ENCODE peak calls at places on chromosomes 6 and 20, in nine cellular contexts. R, A, X, H, V, F, W, K and J are unnamed samples. For H3K4me1, the result is how much of the 10 kb centered on the place peaks cover.

GRCh38 chr20:22583773-22584629 is at the start of gene FOXA2:
- DNase-seq in R (no peak), A (peak), X (peak), H (peak), V (no peak), F (no peak), W (no peak), K (peak), J (no peak)

GRCh38 chr6:21769405-21769851 is 175.9 kb downstream of the SOX4 start:
- DNase-seq in R (peak), A (no peak), X (no peak), H (no peak), V (no peak), F (peak), W (peak), K (no peak), J (no peak)

GRCh38 chr6:12288844-12289654 is 1.1 kb upstream of the EDN1 start:
- DNase-seq in R (peak), A (peak), X (peak), H (peak), V (no peak), F (peak), W (peak), K (no peak), J (peak)

GRCh38 chr6:52317841-52318581 is 33.5 kb upstream of the MCM3 start:
- DNase-seq in R (peak), A (peak), X (no peak), H (no peak), V (no peak), F (peak), W (no peak), K (peak), J (no peak)

GRCh38 chr6:7442467-7442866 is 52.9 kb downstream of the RIOK1 start:
- DNase-seq in R (no peak), A (no peak), X (no peak), H (no peak), V (no peak), F (no peak), W (no peak), K (no peak), J (no peak)

GRCh38 chr20:62286493-62287064 is 16.2 kb upstream of the ADRM1 start:
- DNase-seq in R (no peak), A (no peak), X (no peak), H (no peak), V (no peak), F (no peak), W (no peak), K (no peak), J (no peak)

GRCh38 chr6:40931927-40932326 is 107.1 kb downstream of the UNC5CL start:
- DNase-seq in R (no peak), A (no peak), X (no peak), H (no peak), V (no peak), F (peak), W (no peak), K (no peak), J (no peak)

GRCh38 chr6:148423601-148424270 is 81.1 kb downstream of the SASH1 start:
- DNase-seq in R (no peak), A (no peak), X (no peak), H (no peak), V (no peak), F (peak), W (no peak), K (no peak), J (no peak)

GRCh38 chr20:611047-611842 is 1.1 kb upstream of the TCF15 start:
- DNase-seq in R (no peak), A (no peak), X (no peak), H (no peak), V (no peak), F (no peak), W (no peak), K (no peak), J (no peak)

GRCh38 chr6:83314693-83315092 is 116.2 kb downstream of the ME1 start:
- DNase-seq in R (no peak), A (no peak), X (no peak), H (no peak), V (no peak), F (no peak), W (no peak), K (no peak), J (no peak)

GRCh38 chr6:85126448-85127178 is 323.3 kb upstream of the NT5E start:
- DNase-seq in R (peak), A (peak), X (no peak), H (peak), V (no peak), F (peak), W (peak), K (no peak), J (no peak)

GRCh38 chr6:25027221-25027916 is 91.6 kb upstream of the RIPOR2 start:
- DNase-seq in R (no peak), A (no peak), X (peak), H (no peak), V (no peak), F (no peak), W (no peak), K (no peak), J (no peak)

GRCh38 chr6:139538366-139538765 is 163.9 kb upstream of the CITED2 start:
- DNase-seq in R (no peak), A (no peak), X (no peak), H (no peak), V (no peak), F (no peak), W (no peak), K (no peak), J (no peak)

GRCh38 chr6:151065027-151065815 is 174.5 kb upstream of the AKAP12 start:
- DNase-seq in R (no peak), A (no peak), X (no peak), H (peak), V (no peak), F (no peak), W (no peak), K (peak), J (no peak)

GRCh38 chr20:47380481-47380880 is 24.0 kb upstream of the ZMYND8 start:
- DNase-seq in R (no peak), A (no peak), X (no peak), H (no peak), V (no peak), F (peak), W (no peak), K (no peak), J (no peak)

GRCh38 chr6:137307163-137307851 is 88.1 kb upstream of the IFNGR1 start:
- DNase-seq in R (no peak), A (no peak), X (no peak), H (no peak), V (peak), F (no peak), W (no peak), K (no peak), J (no peak)

GRCh38 chr6:85641916-85642773 is 541 bp downstream of the SYNCRIP start:
- DNase-seq in R (peak), A (no peak), X (peak), H (no peak), V (peak), F (peak), W (peak), K (peak), J (peak)

GRCh38 chr20:36109251-36109947 is 45.1 kb upstream of the EPB41L1 start:
- DNase-seq in R (no peak), A (no peak), X (no peak), H (no peak), V (no peak), F (peak), W (no peak), K (no peak), J (no peak)

GRCh38 chr20:40654876-40655275 is 34.2 kb downstream of the MAFB start:
- DNase-seq in R (peak), A (no peak), X (no peak), H (no peak), V (no peak), F (no peak), W (no peak), K (no peak), J (peak)

GRCh38 chr6:39300739-39301138 is 13.5 kb downstream of the KCNK17 start:
- DNase-seq in R (no peak), A (no peak), X (no peak), H (no peak), V (no peak), F (no peak), W (no peak), K (no peak), J (no peak)

GRCh38 chr6:80148220-80148619 is 41.7 kb downstream of the BCKDHB start:
- DNase-seq in R (no peak), A (no peak), X (no peak), H (no peak), V (no peak), F (no peak), W (no peak), K (no peak), J (no peak)

GRCh38 chr6:114061116-114061515 is 90.2 kb upstream of the HDAC2 start:
- DNase-seq in R (no peak), A (no peak), X (no peak), H (no peak), V (no peak), F (no peak), W (no peak), K (no peak), J (no peak)

GRCh38 chr6:142242269-142242668 is 59.5 kb upstream of the ADGRG6 start:
- DNase-seq in R (no peak), A (no peak), X (no peak), H (no peak), V (no peak), F (peak), W (no peak), K (no peak), J (no peak)

GRCh38 chr6:152552616-152553209 is 84.4 kb downstream of the SYNE1 start:
- DNase-seq in R (peak), A (peak), X (peak), H (peak), V (no peak), F (peak), W (peak), K (no peak), J (no peak)

GRCh38 chr6:28709478-28710349 is 184.0 kb downstream of the GPX5 start:
- DNase-seq in R (no peak), A (peak), X (no peak), H (peak), V (no peak), F (no peak), W (no peak), K (no peak), J (no peak)

GRCh38 chr6:107644513-107644912 is 154.6 kb downstream of the SOBP start:
- DNase-seq in R (no peak), A (no peak), X (no peak), H (no peak), V (no peak), F (no peak), W (no peak), K (no peak), J (no peak)

GRCh38 chr6:49939993-49940498 is 23.9 kb downstream of the DEFB114 start:
- DNase-seq in R (no peak), A (no peak), X (no peak), H (no peak), V (no peak), F (no peak), W (no peak), K (no peak), J (no peak)

GRCh38 chr6:119110601-119111548 is 32.4 kb upstream of the FAM184A start:
- DNase-seq in R (peak), A (no peak), X (no peak), H (no peak), V (no peak), F (peak), W (peak), K (no peak), J (no peak)

GRCh38 chr20:38779247-38780097 is 26.0 kb upstream of the PPP1R16B start:
- DNase-seq in R (no peak), A (no peak), X (no peak), H (no peak), V (no peak), F (no peak), W (no peak), K (no peak), J (no peak)

GRCh38 chr6:97203343-97203742 is 79.7 kb downstream of the MMS22L start:
- DNase-seq in R (no peak), A (no peak), X (no peak), H (no peak), V (no peak), F (peak), W (no peak), K (no peak), J (no peak)

GRCh38 chr6:112043032-112044007 is 10.6 kb upstream of the CCN6 start:
- DNase-seq in R (peak), A (peak), X (peak), H (peak), V (peak), F (peak), W (peak), K (peak), J (peak)
- TF ChIP-seq POLR2A in R (no peak), A (peak), X (no peak), H (peak), V (no peak), F (peak), W (no peak), K (no peak), J (no peak)

DNA sequence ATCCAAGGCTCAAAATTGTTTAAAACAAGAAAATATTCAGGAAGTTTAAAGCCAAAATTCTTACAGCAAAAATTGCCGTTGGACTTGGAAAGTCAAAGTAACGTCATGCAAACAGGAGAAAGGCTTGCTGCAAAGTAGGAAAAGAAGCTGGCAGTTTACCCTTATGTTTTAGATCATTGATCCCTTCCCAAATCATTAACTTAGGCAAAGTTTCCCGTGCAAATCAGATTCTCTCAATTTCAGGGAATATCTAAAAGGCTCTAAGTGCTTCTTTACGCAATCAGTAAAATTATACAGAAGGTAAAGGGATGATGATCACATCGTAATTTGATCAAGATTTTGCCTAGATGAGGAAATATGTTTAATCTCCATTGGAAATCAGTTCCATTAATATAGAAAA is 197.5 kb downstream of the ALDH8A1 start:
- DNase-seq in R (no peak), A (no peak), X (no peak), H (no peak), V (no peak), F (no peak), W (no peak), K (no peak), J (no peak)
- TF ChIP-seq CTCF in R (no peak), A (no peak), X (no peak), H (no peak), V (no peak), F (no peak), W (no peak), K (no peak), J (no peak)

GRCh38 chr6:41939091-41939847 is 2.3 kb downstream of the CCND3 start:
- DNase-seq in R (peak), A (no peak), X (peak), H (peak), V (no peak), F (peak), W (peak), K (no peak), J (no peak)
- H3K4me1 ChIP-seq in R (under half), A (half or more), X (half or more), H (under half), V (half or more), F (under half), W (under half), K (under half), J (under half)

DNA sequence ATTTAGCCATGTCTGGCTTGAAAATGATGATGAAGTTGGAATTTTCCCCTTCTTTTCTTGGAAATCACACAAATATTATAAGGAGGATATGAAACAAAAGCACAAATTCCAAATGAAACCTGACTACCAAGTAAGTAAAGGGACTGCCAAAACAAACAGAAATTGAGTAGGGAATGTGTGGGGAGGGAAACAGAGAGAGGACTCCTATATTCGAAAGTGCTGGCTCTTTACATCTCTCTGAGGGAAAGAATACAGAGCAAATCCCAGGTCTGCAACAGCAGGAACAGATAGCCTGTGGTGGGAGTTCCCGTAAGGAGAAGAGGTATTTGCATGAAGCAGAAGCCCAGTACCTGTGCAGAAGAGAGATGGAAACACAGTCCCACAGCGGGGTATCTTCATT is 583.7 kb downstream of the EPM2A start:
- DNase-seq in R (no peak), A (no peak), X (no peak), H (no peak), V (no peak), F (peak), W (no peak), K (no peak), J (no peak)
- TF ChIP-seq POLR2A in R (no peak), A (no peak), X (no peak), H (no peak), V (no peak), F (no peak), W (no peak), K (no peak), J (no peak)

GRCh38 chr20:33235696-33236095 is at the start of gene BPIFA1:
- DNase-seq in R (no peak), A (no peak), X (no peak), H (no peak), V (no peak), F (no peak), W (no peak), K (no peak), J (no peak)

GRCh38 chr20:33234050-33234449 is 1.7 kb upstream of the BPIFA1 start:
- DNase-seq in R (no peak), A (no peak), X (no peak), H (no peak), V (no peak), F (no peak), W (no peak), K (no peak), J (no peak)

GRCh38 chr20:33232486-33233072 is 3.2 kb upstream of the BPIFA1 start:
- DNase-seq in R (no peak), A (no peak), X (no peak), H (no peak), V (no peak), F (no peak), W (no peak), K (no peak), J (no peak)

GRCh38 chr20:33231237-33231636 is 4.6 kb upstream of the BPIFA1 start:
- DNase-seq in R (no peak), A (no peak), X (no peak), H (no peak), V (no peak), F (no peak), W (no peak), K (no peak), J (no peak)

GRCh38 chr20:33233129-33233774 is 2.5 kb upstream of the BPIFA1 start:
- DNase-seq in R (no peak), A (no peak), X (no peak), H (peak), V (no peak), F (no peak), W (no peak), K (no peak), J (no peak)
- TF ChIP-seq CTCF in R (no peak), A (no peak), X (no peak), H (peak), V (no peak), F (no peak), W (no peak), K (no peak), J (no peak)

GRCh38 chr6:42393339-42393738 is 58.4 kb downstream of the TRERF1 start:
- DNase-seq in R (no peak), A (no peak), X (peak), H (no peak), V (no peak), F (no peak), W (no peak), K (no peak), J (no peak)

GRCh38 chr6:42392871-42393270 is 58.9 kb downstream of the TRERF1 start:
- DNase-seq in R (peak), A (no peak), X (peak), H (no peak), V (no peak), F (no peak), W (no peak), K (no peak), J (no peak)

GRCh38 chr6:42394881-42395620 is 56.7 kb downstream of the TRERF1 start:
- DNase-seq in R (no peak), A (no peak), X (no peak), H (no peak), V (no peak), F (no peak), W (no peak), K (no peak), J (no peak)

GRCh38 chr6:42396720-42397119 is 55.0 kb downstream of the TRERF1 start:
- DNase-seq in R (no peak), A (no peak), X (no peak), H (no peak), V (no peak), F (no peak), W (no peak), K (no peak), J (no peak)

DNA sequence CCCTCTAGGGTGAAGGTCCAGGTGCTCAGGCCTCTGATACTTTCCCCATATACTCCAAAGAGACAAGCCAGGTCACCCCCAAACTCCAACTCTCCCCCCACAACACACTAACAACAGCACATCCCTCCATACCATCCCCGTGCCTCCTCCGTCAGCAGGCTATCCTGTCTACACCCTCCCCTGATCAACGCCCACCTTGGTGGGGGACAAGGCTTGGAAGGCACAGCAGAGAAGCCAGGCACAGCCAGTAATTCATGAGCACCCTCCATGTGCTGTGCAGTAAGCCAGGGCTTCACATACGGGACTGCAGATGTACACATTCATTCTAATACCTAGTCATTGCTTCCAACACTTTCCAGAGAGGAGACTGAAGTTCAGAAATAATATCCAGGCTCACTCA is 57.6 kb downstream of the TRERF1 start:
- DNase-seq in R (no peak), A (no peak), X (no peak), H (no peak), V (no peak), F (no peak), W (no peak), K (no peak), J (no peak)
- H3K4me1 ChIP-seq in R (under half), A (under half), X (under half), H (under half), V (under half), F (under half), W (under half), K (under half), J (under half)

DNA sequence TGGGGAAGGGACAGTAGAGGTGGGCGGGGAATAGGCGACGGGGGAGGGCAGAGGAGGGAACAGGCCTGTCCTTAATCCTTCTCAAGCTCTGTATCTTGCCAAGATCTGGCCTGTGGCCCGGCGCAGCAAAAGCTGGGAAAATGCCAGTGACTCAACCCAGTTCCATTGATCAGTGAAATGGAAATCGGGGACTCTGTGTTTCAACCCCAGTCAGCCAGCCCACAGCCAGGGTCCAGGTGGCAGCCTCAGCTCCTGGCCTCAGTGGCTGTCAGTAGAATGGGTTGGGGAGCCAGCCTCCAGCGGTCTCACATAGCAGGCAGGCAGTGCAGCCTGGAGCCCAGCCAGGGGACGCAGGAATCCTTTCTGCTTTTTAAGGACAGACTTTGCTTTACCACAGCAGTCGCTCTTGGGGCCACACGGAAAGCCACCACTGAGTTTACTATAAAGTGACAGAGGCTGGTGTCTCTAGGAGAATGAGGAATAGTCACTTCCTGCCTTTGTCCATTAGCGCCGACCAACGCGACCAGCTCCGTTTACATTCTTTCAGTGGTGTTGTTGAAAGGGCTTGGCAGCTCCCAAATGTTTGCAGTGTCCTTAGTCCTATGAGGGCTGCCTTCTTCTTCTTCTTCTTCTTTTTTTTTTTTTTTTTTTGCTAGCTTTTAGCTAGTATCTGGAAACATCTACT is 128.1 kb downstream of the RIN2 start:
- DNase-seq in R (no peak), A (peak), X (peak), H (no peak), V (no peak), F (peak), W (no peak), K (peak), J (peak)
- TF ChIP-seq POLR2A in R (no peak), A (peak), X (no peak), H (no peak), V (no peak), F (no peak), W (no peak), K (peak), J (no peak)